ENCODE peak calls at places on chromosomes 12 and 14, in five cellular contexts. Z is CD8-positive, alpha-beta T cell; K is GM23338; S is Peyer's patch; H is HepG2. J is an unnamed sample.

GRCh38 chr12:128073937-128074336 is 193.0 kb upstream of the TMEM132C start:
- DNase-seq in K (no peak), S (no peak), Z (no peak), H (no peak), J (no peak)

GRCh38 chr12:10212623-10213131 is at the start of gene GABARAPL1:
- DNase-seq in K (peak; percentile 80), S (peak; percentile 88), Z (peak; percentile 70), H (peak; percentile 60), J (peak; percentile 57)

GRCh38 chr12:105672576-105672975 is 342.1 kb downstream of the C12orf75 start:
- DNase-seq in H (no peak), S (peak; percentile 54), Z (no peak), K (no peak), J (no peak)

GRCh38 chr14:61564623-61565091 is 130.7 kb upstream of the HIF1A start:
- DNase-seq in K (peak; percentile 17), S (no peak), H (peak; percentile 44), Z (no peak), J (no peak)

GRCh38 chr14:21238823-21239518 is 30.3 kb downstream of the HNRNPC start:
- DNase-seq in Z (no peak), H (no peak), S (no peak), K (no peak), J (no peak)

GRCh38 chr14:94773682-94774211 is 3.8 kb upstream of the GSC start:
- DNase-seq in Z (no peak), S (no peak), K (peak; percentile 59), H (no peak), J (no peak)

GRCh38 chr12:6465467-6466183 is 4.9 kb downstream of the VAMP1 start:
- DNase-seq in K (peak; percentile 92), S (no peak), H (peak; percentile 56), Z (no peak), J (no peak)

GRCh38 chr12:62191747-62192485 is 68.3 kb upstream of the USP15 start:
- DNase-seq in Z (no peak), H (no peak), K (peak; percentile 49), S (peak; percentile 47), J (peak; percentile 9)

GRCh38 chr12:100213016-100213891 is 12.6 kb downstream of the ACTR6 start:
- DNase-seq in Z (no peak), K (no peak), H (peak; percentile 52), S (no peak), J (no peak)

GRCh38 chr12:100215209-100215608 is 14.6 kb downstream of the ACTR6 start:
- DNase-seq in S (no peak), Z (no peak), H (no peak), K (no peak), J (no peak)

GRCh38 chr12:100216337-100216736 is 15.7 kb downstream of the ACTR6 start:
- DNase-seq in K (no peak), S (no peak), Z (no peak), H (no peak), J (no peak)

GRCh38 chr12:100211698-100212097 is 11.1 kb downstream of the ACTR6 start:
- DNase-seq in H (no peak), K (no peak), S (no peak), Z (no peak), J (no peak)

DNA sequence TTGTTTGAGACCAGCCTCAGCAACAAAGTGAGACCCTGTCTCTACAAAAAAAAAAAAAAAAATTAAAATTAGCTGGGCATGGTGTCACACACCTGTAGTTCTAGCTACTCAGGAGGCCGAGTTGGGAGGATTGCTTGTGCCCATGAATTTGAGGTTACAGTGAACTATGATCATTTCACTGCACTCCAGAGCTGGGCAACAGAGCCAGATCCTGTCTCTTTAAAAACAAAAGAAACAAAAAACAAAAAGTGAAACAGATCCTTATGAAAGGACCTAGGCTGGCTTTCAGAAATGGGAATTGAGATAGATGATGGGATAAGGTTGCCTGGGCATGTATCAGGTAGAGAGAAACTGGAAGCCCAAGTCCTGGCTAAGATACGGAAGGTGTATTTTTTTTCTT is 13.9 kb downstream of the ACTR6 start:
- DNase-seq in Z (no peak), K (no peak), H (no peak), S (no peak), J (no peak)
- TF ChIP-seq CTCF in Z (no peak), K (no peak), H (no peak), S (no peak), J (no peak)

GRCh38 chr12:122155705-122156104 is 18.3 kb downstream of the IL31 start:
- DNase-seq in K (no peak), S (no peak), Z (no peak), H (no peak), J (no peak)
- H3K4me3 ChIP-seq in K (no peak overlapping the region), S (no peak overlapping the region), Z (no peak overlapping the region), H (no peak overlapping the region), J (no peak overlapping the region)

GRCh38 chr14:84483072-84483410 is 1046.9 kb upstream of the FLRT2 start:
- DNase-seq in S (no peak), K (no peak), Z (no peak), H (no peak), J (no peak)
- H3K27me3 ChIP-seq in S (no peaks in the 10 kb centered on the region), K (no peaks in the 10 kb centered on the region), Z (no peaks in the 10 kb centered on the region), H (no peaks in the 10 kb centered on the region), J (no peaks in the 10 kb centered on the region)

DNA sequence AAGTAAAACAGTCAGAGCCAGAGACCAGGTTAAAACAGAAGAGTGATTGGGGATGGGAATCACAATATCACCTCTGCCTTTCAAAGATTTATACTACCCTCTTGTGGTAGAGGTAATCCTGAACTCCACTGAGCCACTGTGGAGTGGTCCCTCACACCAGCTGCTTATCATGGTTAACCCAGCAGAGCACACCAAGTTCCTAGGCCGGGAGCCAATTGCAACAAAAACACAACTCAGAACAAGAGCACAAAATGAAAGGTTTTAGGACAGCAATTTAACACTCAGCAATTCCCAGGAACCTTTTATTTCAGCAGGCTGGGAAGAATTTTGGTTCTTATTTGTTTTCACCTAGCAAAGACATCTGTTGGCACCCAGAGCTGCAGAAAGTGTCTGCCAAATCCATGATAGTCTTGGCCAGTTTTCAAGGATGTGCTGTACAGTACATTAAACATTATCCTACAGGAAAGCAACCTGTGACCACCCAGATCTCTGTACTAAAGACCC is 220.5 kb upstream of the ATXN7L3B start:
- DNase-seq in Z (no peak), K (peak; percentile 74), H (no peak), S (no peak), J (no peak)
- TF ChIP-seq CTCF in Z (no peak), K (peak; percentile 70), H (peak; percentile 50), S (no peak), J (no peak)

DNA sequence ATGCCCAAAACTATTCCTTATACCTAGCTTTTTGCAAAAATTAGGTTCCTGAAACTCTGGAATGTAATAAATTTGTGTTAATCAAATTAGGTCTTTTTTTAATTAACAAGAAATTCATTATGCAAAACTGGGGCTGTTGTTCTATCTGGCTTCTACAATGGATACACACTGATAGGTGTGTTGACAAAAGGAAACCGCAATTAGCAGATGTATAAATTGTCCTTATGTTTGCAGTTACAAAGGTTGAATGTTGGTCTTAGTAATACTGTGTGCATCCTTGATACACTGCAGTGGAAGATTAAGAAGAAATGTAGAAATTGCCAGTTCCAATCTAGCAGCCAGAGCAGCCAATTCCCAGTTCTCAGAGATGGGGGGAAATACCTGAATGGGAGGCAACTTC is 89.1 kb downstream of the DUSP6 start:
- DNase-seq in H (no peak), K (no peak), S (no peak), Z (no peak), J (no peak)
- H3K4me3 ChIP-seq in H (no peak overlapping the region), K (no peak overlapping the region), S (no peak overlapping the region), Z (no peak overlapping the region), J (no peak overlapping the region)

GRCh38 chr12:132264086-132265010 is 65.0 kb downstream of the GALNT9 start:
- DNase-seq in S (no peak), H (no peak), K (no peak), Z (no peak), J (no peak)
- H3K27me3 ChIP-seq in S (no peaks in the 10 kb centered on the region), H (peaks cover 10% of the 10 kb centered on the region), K (no peaks in the 10 kb centered on the region), Z (no peaks in the 10 kb centered on the region), J (no peaks in the 10 kb centered on the region)

GRCh38 chr12:28759334-28759733 is 389.7 kb upstream of the FAR2 start:
- DNase-seq in K (peak; percentile 83), Z (no peak), H (peak; percentile 5), S (no peak), J (no peak)
- TF ChIP-seq CTCF in K (no peak), Z (no peak), H (no peak), S (no peak), J (no peak)